ENCODE peak calls at places on chromosomes 4 and X, in eight cellular contexts. X is substantia nigra; V is mesendoderm; R is spleen; H is heart right ventricle; A is pancreas; T is CD4-positive, CD25-positive, alpha-beta regulatory T cell; C is WERI-Rb-1. J is an unnamed sample.

GRCh38 chr4:64230709-64231310 is 178.4 kb downstream of the TECRL start:
- DNase-seq in X (no peak), V (peak), R (no peak), H (no peak), A (no peak), T (peak), C (no peak), J (no peak)

GRCh38 chr4:106704253-106704870 is 331.8 kb downstream of the DKK2 start:
- DNase-seq in X (no peak), V (no peak), R (no peak), H (no peak), A (no peak), T (no peak), C (no peak), J (no peak)

GRCh38 chr4:32196950-32197688 is 1477.0 kb downstream of the PCDH7 start:
- DNase-seq in X (no peak), V (no peak), R (no peak), H (no peak), A (no peak), T (no peak), C (no peak), J (no peak)

GRCh38 chr4:89549907-89550306 is 242.3 kb upstream of the GPRIN3 start:
- DNase-seq in X (no peak), V (no peak), R (no peak), H (no peak), A (no peak), T (no peak), C (no peak), J (no peak)

GRCh38 chrX:118807151-118808017 is 16.2 kb upstream of the ZCCHC12 start:
- DNase-seq in X (peak), V (peak), R (peak), H (peak), A (peak), T (peak), C (peak), J (peak)

GRCh38 chrX:39163585-39163984 is 362.3 kb downstream of the MID1IP1 start:
- DNase-seq in X (no peak), V (no peak), R (no peak), H (no peak), A (no peak), T (peak), C (no peak), J (no peak)

GRCh38 chrX:87517571-87518141 is at the start of gene KLHL4:
- DNase-seq in X (no peak), V (peak), R (no peak), H (peak), A (no peak), T (no peak), C (peak), J (peak)

GRCh38 chrX:72258174-72258573 is 18.9 kb downstream of the RPS4X start:
- DNase-seq in X (no peak), V (no peak), R (no peak), H (no peak), A (no peak), T (no peak), C (no peak), J (no peak)

GRCh38 chrX:154064637-154065435 is 32.7 kb downstream of the MECP2 start:
- DNase-seq in X (no peak), V (no peak), R (no peak), H (no peak), A (no peak), T (no peak), C (no peak), J (no peak)

GRCh38 chrX:123219916-123220315 is 35.8 kb downstream of the GRIA3 start:
- DNase-seq in X (no peak), V (no peak), R (no peak), H (peak), A (peak), T (no peak), C (no peak), J (no peak)

GRCh38 chrX:17521871-17522693 is 147.1 kb downstream of the NHS start:
- DNase-seq in X (no peak), V (peak), R (no peak), H (peak), A (no peak), T (no peak), C (no peak), J (no peak)

GRCh38 chr4:5036239-5036638 is 15.0 kb upstream of the STK32B start:
- DNase-seq in X (no peak), V (peak), R (no peak), H (no peak), A (no peak), T (no peak), C (no peak), J (peak)

GRCh38 chr4:95833652-95834276 is 6.1 kb upstream of the PDHA2 start:
- DNase-seq in X (no peak), V (peak), R (no peak), H (no peak), A (no peak), T (no peak), C (no peak), J (peak)

GRCh38 chr4:152308925-152309324 is 227.0 kb downstream of the FBXW7 start:
- DNase-seq in X (no peak), V (no peak), R (no peak), H (no peak), A (no peak), T (no peak), C (no peak), J (no peak)

GRCh38 chr4:120723986-120724385 is 198.5 kb downstream of the PRDM5 start:
- DNase-seq in X (no peak), V (no peak), R (no peak), H (no peak), A (no peak), T (no peak), C (no peak), J (peak)

GRCh38 chrX:48101443-48101842 is 29.0 kb upstream of the SPACA5B start:
- DNase-seq in X (no peak), V (no peak), R (no peak), H (no peak), A (no peak), T (no peak), C (no peak), J (no peak)

GRCh38 chr4:40486534-40486933 is 143.1 kb downstream of the RBM47 start:
- DNase-seq in X (no peak), V (no peak), R (no peak), H (no peak), A (no peak), T (no peak), C (no peak), J (no peak)

GRCh38 chrX:131614241-131614640 is 70.4 kb downstream of the OR13H1 start:
- DNase-seq in X (no peak), V (no peak), R (no peak), H (no peak), A (no peak), T (no peak), C (no peak), J (no peak)

GRCh38 chrX:81121513-81122363 is 80.0 kb downstream of the HMGN5 start:
- DNase-seq in X (peak), V (peak), R (peak), H (peak), A (peak), T (peak), C (peak), J (peak)

GRCh38 chr4:161359491-161359890 is 804.3 kb downstream of the FSTL5 start:
- DNase-seq in X (no peak), V (no peak), R (no peak), H (no peak), A (no peak), T (no peak), C (no peak), J (no peak)

GRCh38 chr4:15653864-15654391 is 1.2 kb downstream of the FBXL5 start:
- DNase-seq in X (no peak), V (peak), R (no peak), H (no peak), A (no peak), T (peak), C (no peak), J (peak)

GRCh38 chr4:1045595-1046201 is 34.3 kb downstream of the FGFRL1 start:
- DNase-seq in X (no peak), V (no peak), R (peak), H (no peak), A (peak), T (peak), C (no peak), J (no peak)

GRCh38 chr4:4860803-4861591 is 1.5 kb downstream of the MSX1 start:
- DNase-seq in X (no peak), V (peak), R (no peak), H (peak), A (peak), T (no peak), C (no peak), J (no peak)

GRCh38 chr4:100981447-100982204 is 365.7 kb downstream of the PPP3CA start:
- DNase-seq in X (no peak), V (peak), R (peak), H (no peak), A (no peak), T (no peak), C (no peak), J (peak)

GRCh38 chr4:95268819-95269565 is 279.8 kb downstream of the UNC5C start:
- DNase-seq in X (no peak), V (no peak), R (no peak), H (no peak), A (no peak), T (no peak), C (no peak), J (no peak)

GRCh38 chr4:163113921-163114703 is 52.6 kb downstream of the NAF1 start:
- DNase-seq in X (no peak), V (no peak), R (no peak), H (no peak), A (no peak), T (no peak), C (no peak), J (no peak)

GRCh38 chrX:20418379-20418778 is 151.7 kb upstream of the RPS6KA3 start:
- DNase-seq in X (no peak), V (no peak), R (no peak), H (no peak), A (no peak), T (peak), C (no peak), J (peak)

GRCh38 chr4:46270986-46271596 is 118.8 kb downstream of the GABRA2 start:
- DNase-seq in X (no peak), V (peak), R (no peak), H (no peak), A (no peak), T (no peak), C (peak), J (peak)

GRCh38 chrX:26788402-26788998 is 572.5 kb downstream of the MAGEB5 start:
- DNase-seq in X (no peak), V (no peak), R (no peak), H (no peak), A (no peak), T (no peak), C (no peak), J (no peak)

DNA sequence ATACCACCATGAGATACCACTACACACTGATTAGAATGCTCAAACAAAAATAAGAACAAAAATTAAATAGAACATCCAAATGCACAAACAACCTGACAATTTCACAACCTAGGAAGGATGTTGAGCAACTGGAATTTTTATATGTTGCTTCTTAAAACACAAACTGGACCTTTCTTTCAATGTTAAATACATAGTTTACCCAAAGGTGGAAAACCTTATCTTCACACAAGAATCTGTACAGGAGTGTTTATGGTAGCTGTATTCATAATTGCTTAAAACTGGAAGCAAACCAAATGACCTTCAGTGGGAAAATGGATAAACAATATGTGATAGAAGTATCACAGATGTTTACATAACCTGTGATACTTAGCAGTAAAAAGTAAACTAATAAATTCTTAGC is 573.8 kb downstream of the MAGEB5 start:
- DNase-seq in X (no peak), V (no peak), R (no peak), H (no peak), A (no peak), T (no peak), C (no peak), J (no peak)
- H3K27ac ChIP-seq in X (no peak), V (no peak), R (no peak), H (no peak), A (no peak), T (no peak), C (no peak), J (no peak)

DNA sequence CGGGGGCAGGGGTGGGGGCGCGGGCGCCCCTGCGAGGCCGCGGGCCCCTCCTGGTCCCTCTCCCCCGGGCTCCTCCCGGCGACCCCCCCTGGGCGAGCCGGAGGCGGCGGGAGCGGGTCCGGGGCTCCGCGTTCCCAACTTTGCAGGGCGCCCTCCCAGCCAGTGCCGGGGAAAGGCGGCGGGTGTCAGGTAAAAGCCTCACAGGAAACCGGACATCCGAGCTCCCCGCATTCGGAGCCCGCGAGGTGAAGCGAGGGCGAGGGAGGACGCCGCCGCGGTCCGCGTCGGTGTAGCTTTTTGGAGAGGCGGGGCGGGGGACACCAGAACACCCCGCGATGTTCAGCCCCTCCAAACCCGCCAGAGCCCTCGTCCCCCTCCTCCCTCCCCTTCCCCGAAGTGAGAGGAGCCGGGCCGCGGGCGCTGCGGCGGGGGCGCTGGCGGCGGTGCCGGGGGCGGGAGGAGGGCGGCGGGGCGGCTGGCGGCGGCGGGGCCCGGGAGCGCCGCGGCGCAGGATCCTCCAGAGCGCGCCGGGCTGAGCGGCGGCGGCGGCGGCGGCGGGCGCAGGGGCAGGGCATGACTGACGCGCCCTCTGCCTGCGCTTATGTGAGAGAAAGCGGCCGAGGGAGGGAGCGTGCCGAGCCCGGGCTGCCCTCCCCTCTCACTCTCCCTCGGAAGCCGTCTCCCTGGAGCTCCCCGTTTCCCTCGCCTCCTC is at the start of gene VEGFC:
- DNase-seq in X (peak), V (peak), R (peak), H (peak), A (peak), T (peak), C (peak), J (peak)
- H3K27ac ChIP-seq in X (no peak), V (no peak), R (peak), H (peak), A (no peak), T (no peak), C (no peak), J (no peak)

GRCh38 chr4:82865592-82865991 is 25.4 kb downstream of the SEC31A start:
- DNase-seq in X (no peak), V (peak), R (no peak), H (no peak), A (no peak), T (peak), C (no peak), J (peak)
- H3K27ac ChIP-seq in X (no peak), V (no peak), R (peak), H (peak), A (no peak), T (peak), C (no peak), J (no peak)

GRCh38 chr4:124686279-124686678 is 26.3 kb downstream of the ANKRD50 start:
- DNase-seq in X (no peak), V (peak), R (no peak), H (no peak), A (no peak), T (no peak), C (no peak), J (peak)

GRCh38 chr4:124691801-124692200 is 20.7 kb downstream of the ANKRD50 start:
- DNase-seq in X (no peak), V (no peak), R (no peak), H (no peak), A (no peak), T (no peak), C (no peak), J (no peak)

GRCh38 chr4:124684301-124684700 is 28.2 kb downstream of the ANKRD50 start:
- DNase-seq in X (no peak), V (peak), R (no peak), H (no peak), A (no peak), T (peak), C (no peak), J (peak)

GRCh38 chr4:124685851-124686250 is 26.7 kb downstream of the ANKRD50 start:
- DNase-seq in X (no peak), V (peak), R (no peak), H (no peak), A (no peak), T (no peak), C (no peak), J (peak)
- H3K27ac ChIP-seq in X (no peak), V (no peak), R (no peak), H (no peak), A (no peak), T (no peak), C (no peak), J (peak)

GRCh38 chrX:65601126-65601525 is 66.3 kb upstream of the MSN start:
- DNase-seq in X (no peak), V (no peak), R (no peak), H (peak), A (no peak), T (peak), C (no peak), J (no peak)

GRCh38 chrX:65596270-65596669 is 61.7 kb upstream of the LAS1L start:
- DNase-seq in X (no peak), V (peak), R (no peak), H (no peak), A (no peak), T (peak), C (no peak), J (peak)

GRCh38 chrX:65598559-65599147 is 64.1 kb upstream of the LAS1L start:
- DNase-seq in X (no peak), V (no peak), R (no peak), H (no peak), A (no peak), T (peak), C (no peak), J (no peak)

GRCh38 chrX:65600106-65600505 is 65.5 kb upstream of the LAS1L start:
- DNase-seq in X (no peak), V (no peak), R (no peak), H (no peak), A (no peak), T (no peak), C (no peak), J (no peak)

GRCh38 chrX:65601530-65602281 is 65.7 kb upstream of the MSN start:
- DNase-seq in X (no peak), V (peak), R (peak), H (peak), A (peak), T (peak), C (no peak), J (no peak)
- H3K27ac ChIP-seq in X (peak), V (no peak), R (peak), H (peak), A (no peak), T (peak), C (no peak), J (no peak)

GRCh38 chr4:185838104-185838452 is 26.1 kb upstream of the SORBS2 start:
- DNase-seq in X (no peak), V (peak), R (no peak), H (no peak), A (no peak), T (no peak), C (no peak), J (no peak)
- H3K27ac ChIP-seq in X (no peak), V (peak), R (no peak), H (peak), A (no peak), T (no peak), C (no peak), J (no peak)

DNA sequence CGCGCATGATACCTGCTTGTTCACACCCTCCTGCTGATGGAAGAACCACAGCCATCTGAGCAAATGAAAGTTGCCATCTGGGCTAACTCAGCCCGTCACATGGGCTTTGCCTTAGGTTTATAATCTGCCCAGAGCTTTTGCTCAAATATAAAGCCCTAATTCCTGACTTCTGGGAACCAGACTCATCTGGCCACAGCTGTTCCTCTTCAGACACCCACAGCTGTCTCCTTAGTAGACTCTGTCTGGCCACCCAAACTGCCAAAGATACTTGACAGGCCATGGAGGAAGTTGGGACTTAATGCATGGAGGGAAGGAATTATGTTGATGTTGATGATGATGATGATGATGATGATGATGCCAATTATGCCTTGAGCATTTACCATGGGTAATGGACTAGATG is 8.0 kb downstream of the LGI2 start:
- DNase-seq in X (no peak), V (no peak), R (no peak), H (no peak), A (no peak), T (no peak), C (no peak), J (no peak)
- H3K27ac ChIP-seq in X (no peak), V (no peak), R (no peak), H (no peak), A (no peak), T (no peak), C (no peak), J (no peak)